ENCODE peak calls at places on chromosome 20, in six cellular contexts. A is thyroid gland, G is progenitor cell of endocrine pancreas, V is gastrocnemius medialis, W is GM12864, E is AG04450. L is an unnamed sample.

GRCh38 chr20:17504898-17505663 is 26.1 kb downstream of the BFSP1 start:
- DNase-seq in W (peak), G (no peak), E (no peak), V (no peak), A (peak), L (peak)

GRCh38 chr20:64160118-64160517 is 4.1 kb upstream of the MYT1 start:
- DNase-seq in W (no peak), G (no peak), V (no peak), E (no peak), A (no peak), L (no peak)

GRCh38 chr20:8790442-8791074 is 278.3 kb upstream of the PLCB4 start:
- DNase-seq in G (peak), V (no peak), E (peak), A (peak), W (no peak), L (peak)

GRCh38 chr20:39874049-39874893 is 814.8 kb downstream of the MAFB start:
- DNase-seq in A (peak), V (peak), G (peak), W (peak), E (peak), L (peak)

GRCh38 chr20:3413393-3413889 is 6.0 kb upstream of the DNAAF9 start:
- DNase-seq in E (no peak), V (no peak), A (no peak), G (no peak), W (no peak), L (no peak)

GRCh38 chr20:6008254-6008653 is 45.6 kb downstream of the LRRN4 start:
- DNase-seq in V (peak), W (no peak), G (no peak), E (peak), A (peak), L (no peak)

GRCh38 chr20:24981750-24982149 is 10.8 kb downstream of the APMAP start:
- DNase-seq in A (no peak), W (no peak), E (no peak), V (no peak), G (no peak), L (no peak)

GRCh38 chr20:41497186-41497895 is 120.8 kb downstream of the CHD6 start:
- DNase-seq in V (no peak), A (no peak), G (no peak), E (no peak), W (no peak), L (no peak)

GRCh38 chr20:2585811-2586210 is 49.4 kb downstream of the TMC2 start:
- DNase-seq in E (peak), W (no peak), A (no peak), G (no peak), V (no peak), L (no peak)

GRCh38 chr20:2468581-2469407 is 1.8 kb downstream of the SNRPB start:
- DNase-seq in V (no peak), E (no peak), G (no peak), W (no peak), A (no peak), L (no peak)

GRCh38 chr20:58753929-58754551 is 61.4 kb downstream of the NPEPL1 start:
- DNase-seq in A (no peak), G (no peak), W (no peak), V (no peak), E (no peak), L (no peak)

GRCh38 chr20:58251979-58252591 is 23.6 kb upstream of the ANKRD60 start:
- DNase-seq in V (no peak), G (no peak), A (no peak), W (no peak), E (peak), L (no peak)

GRCh38 chr20:25178563-25179438 is 16.7 kb upstream of the ENTPD6 start:
- DNase-seq in A (peak), V (peak), G (no peak), E (peak), W (no peak), L (peak)

GRCh38 chr20:8299921-8300320 is 167.9 kb downstream of the PLCB1 start:
- DNase-seq in G (no peak), A (no peak), W (no peak), V (no peak), E (no peak), L (no peak)

GRCh38 chr20:35437599-35437998 is 429 bp downstream of the GDF5 start:
- DNase-seq in W (no peak), A (no peak), G (no peak), E (no peak), V (no peak), L (no peak)

GRCh38 chr20:63686492-63687321 is 9.7 kb upstream of the TNFRSF6B start:
- DNase-seq in W (no peak), V (peak), A (peak), G (no peak), E (peak), L (peak)

GRCh38 chr20:48567145-48567544 is 260.7 kb downstream of the PREX1 start:
- DNase-seq in W (no peak), E (no peak), V (no peak), A (no peak), G (no peak), L (no peak)

DNA sequence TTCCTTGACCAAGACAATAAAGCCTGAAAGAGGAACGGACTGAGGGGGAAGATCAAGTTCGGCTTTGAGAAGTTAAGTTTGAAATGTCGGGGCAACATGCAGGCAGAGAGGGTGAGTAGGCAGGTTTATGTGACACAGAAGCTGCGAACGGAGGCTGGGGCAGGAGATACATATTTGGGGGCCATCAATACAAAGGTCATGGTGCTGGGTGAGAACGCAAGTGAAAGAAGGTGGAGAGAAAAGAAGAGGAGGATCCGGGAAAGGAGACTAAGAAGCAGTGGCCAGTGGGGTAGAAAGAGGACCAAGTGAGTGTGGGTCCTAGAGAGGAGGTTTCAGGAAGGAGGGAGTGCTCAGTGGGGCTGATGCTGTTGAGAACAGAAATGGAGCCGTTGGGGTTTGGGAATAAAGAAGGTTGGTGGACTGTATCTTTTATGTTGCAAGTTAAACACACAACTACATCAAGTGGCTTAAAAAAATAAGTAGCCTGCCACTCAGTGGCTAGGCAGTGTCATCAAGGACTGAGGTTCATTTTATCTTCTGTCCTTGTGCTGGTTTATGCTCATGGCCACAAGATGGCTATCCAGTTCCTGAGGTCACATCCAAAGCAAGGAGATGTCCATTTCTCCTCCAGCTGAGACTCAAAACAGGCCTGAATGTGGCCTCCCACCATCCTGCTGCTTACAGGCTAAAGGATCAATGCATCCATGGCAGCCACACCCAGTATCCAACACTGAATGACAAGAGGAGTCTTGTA is 1.7 kb upstream of the BLCAP start:
- DNase-seq in E (no peak), G (no peak), A (no peak), V (no peak), W (no peak), L (no peak)
- TF ChIP-seq CTCF in E (no peak), G (no peak), A (no peak), V (no peak), W (no peak), L (peak)

DNA sequence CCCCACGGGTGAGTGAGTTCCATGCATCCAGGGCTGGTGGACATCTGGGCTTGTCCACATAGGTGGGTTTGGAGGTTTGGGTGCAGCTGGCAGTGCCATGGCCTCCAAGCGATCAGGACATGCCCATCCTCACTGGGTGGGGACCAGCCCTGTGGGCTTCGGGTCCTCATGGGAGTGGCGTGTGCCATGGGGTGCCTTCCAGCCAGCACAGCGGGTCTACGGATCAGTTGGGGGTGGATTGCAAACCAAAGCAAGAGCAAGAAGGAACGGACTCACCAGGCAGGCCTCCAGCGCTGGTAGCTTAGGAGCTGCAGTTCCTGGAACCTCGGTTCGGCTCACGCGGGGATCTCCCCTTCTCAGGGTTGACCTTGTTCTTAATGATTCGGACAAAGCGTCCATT is 364.3 kb downstream of the TAF4 start:
- DNase-seq in A (no peak), G (no peak), V (no peak), E (no peak), W (no peak), L (no peak)
- TF ChIP-seq CTCF in A (no peak), G (no peak), V (no peak), E (no peak), W (no peak), L (no peak)

GRCh38 chr20:20341371-20341770 is 26.5 kb upstream of the INSM1 start:
- DNase-seq in E (no peak), G (no peak), W (no peak), A (no peak), V (no peak), L (no peak)
- TF ChIP-seq CTCF in E (no peak), G (no peak), W (no peak), A (no peak), V (no peak), L (no peak)

GRCh38 chr20:458766-459165 is 3.6 kb downstream of the TBC1D20 start:
- DNase-seq in W (no peak), E (no peak), G (no peak), A (no peak), V (no peak), L (no peak)

GRCh38 chr20:461254-462198 is 807 bp downstream of the TBC1D20 start:
- DNase-seq in V (no peak), G (peak), A (peak), W (no peak), E (no peak), L (peak)

GRCh38 chr20:460707-461106 is 1.6 kb downstream of the TBC1D20 start:
- DNase-seq in G (no peak), W (no peak), V (peak), E (no peak), A (peak), L (no peak)

GRCh38 chr20:460180-460579 is 2.2 kb downstream of the TBC1D20 start:
- DNase-seq in G (no peak), W (no peak), V (no peak), A (no peak), E (no peak), L (no peak)

DNA sequence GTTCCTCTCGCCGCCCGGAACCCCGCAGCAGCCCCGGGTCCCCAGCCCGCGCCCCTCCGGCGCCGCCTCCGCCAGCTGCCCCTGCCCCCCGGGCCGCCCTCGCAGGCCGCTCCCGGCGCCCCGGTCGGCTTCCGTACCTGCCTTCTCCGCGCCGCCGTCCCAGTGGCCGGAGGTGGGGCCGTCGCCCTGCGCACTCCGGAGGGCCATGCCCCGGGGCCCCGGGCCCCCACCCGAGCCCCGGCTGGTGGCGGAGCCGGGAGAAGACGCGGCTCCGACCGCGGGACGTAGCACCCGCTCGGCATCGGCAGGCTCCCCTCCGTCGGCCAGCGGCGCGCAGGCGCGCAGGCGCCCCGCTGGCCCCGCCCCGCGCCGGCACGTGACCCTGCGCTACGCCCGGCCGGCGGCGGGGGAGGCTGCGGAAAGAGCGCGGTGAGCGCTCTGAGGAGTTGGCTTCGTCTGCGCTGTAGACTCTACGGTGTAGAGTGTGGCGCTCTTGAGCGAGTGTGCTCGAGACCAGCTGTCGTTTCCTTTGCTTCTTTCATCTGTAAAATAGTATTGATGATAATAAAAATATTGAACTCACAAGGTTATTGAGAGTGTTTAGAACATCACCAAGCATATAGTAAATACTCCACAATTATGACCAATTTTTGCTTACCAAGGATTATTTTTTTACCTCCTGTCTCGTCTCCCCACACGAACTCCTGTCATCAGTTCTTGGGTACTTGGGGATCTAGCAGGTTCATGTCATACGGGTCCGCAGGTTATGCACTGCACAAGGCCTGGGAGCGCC is at the start of gene TBC1D20:
- DNase-seq in G (peak), A (peak), W (peak), V (peak), E (peak), L (peak)
- TF ChIP-seq CTCF in G (no peak), A (no peak), W (peak), V (peak), E (peak), L (peak)

DNA sequence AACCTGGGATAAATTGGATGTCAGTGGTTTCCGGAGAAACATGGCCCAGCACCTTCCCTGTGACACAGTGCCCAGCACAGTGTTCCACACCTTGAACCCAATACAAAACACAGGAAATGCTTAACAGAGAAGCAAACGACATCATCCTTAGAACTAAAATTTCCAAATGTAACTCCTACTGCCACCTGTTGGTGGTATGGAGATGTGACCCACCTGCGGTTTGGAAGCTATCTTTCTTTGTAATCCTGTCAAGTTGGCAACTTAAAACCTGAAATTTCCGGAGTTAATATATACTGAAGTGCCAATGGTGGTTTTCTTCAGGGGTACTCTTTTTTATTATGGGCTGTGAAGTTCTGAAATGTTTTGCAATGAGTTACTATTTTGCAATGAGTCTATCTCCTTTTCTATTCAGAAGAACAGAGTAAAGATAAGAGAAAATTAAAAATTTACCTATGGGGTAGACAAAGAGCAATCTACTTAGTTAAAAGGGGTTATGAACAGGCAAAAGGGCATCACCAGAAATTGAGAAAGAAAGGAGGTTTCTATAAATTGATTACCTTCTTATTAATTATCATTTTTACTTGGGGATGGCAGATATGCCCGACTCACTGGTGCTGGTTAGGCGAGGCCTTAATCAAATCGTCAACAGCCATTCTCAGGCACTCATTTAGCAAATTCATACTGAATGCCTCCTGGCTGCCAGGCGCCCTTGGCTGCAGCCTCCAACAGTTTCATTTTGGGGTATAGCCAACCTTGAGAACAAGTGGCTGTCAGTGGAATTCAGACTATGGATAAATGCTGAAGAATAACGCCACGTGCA is 658.6 kb downstream of the PTPRT start:
- DNase-seq in G (no peak), V (no peak), A (no peak), E (no peak), W (no peak), L (peak)
- TF ChIP-seq CTCF in G (peak), V (no peak), A (no peak), E (no peak), W (peak), L (peak)

GRCh38 chr20:45971425-45971674 is 653 bp downstream of the ZNF335 start:
- DNase-seq in A (no peak), G (no peak), W (no peak), E (no peak), V (no peak), L (peak)

GRCh38 chr20:45970646-45971424 is 1.2 kb downstream of the ZNF335 start:
- DNase-seq in W (no peak), G (no peak), V (no peak), E (no peak), A (peak), L (no peak)

GRCh38 chr20:45972500-45973183 is 639 bp upstream of the ZNF335 start:
- DNase-seq in E (no peak), W (no peak), A (no peak), V (no peak), G (no peak), L (peak)

GRCh38 chr20:45969712-45970634 is 2.0 kb downstream of the ZNF335 start:
- DNase-seq in G (no peak), E (peak), V (no peak), W (no peak), A (no peak), L (no peak)

GRCh38 chr20:45971675-45972499 is at the start of gene ZNF335:
- DNase-seq in W (peak), V (peak), G (peak), E (peak), A (peak), L (peak)
- TF ChIP-seq CTCF in W (no peak), V (peak), G (peak), E (peak), A (no peak), L (no peak)